ENCODE peak calls at places on chromosomes 6 and 20, in five cellular contexts. K, Z, U, Y and M are unnamed samples.

GRCh38 chr20:18412202-18412901 is 54.5 kb downstream of the DZANK1 start:
- ATAC-seq in Z (no peak), Y (no peak), U (no peak), K (no peak), M (no peak)

GRCh38 chr20:40471261-40471629 is 217.8 kb downstream of the MAFB start:
- ATAC-seq in U (no peak), K (no peak), Y (no peak), Z (no peak), M (no peak)

GRCh38 chr6:46234156-46234556 is 63.4 kb upstream of the ENPP5 start:
- ATAC-seq in K (no peak), Z (no peak), U (peak; percentile 53), Y (peak; percentile 45), M (peak; percentile 28)

GRCh38 chr6:1739680-1740079 is 130.0 kb downstream of the FOXC1 start:
- ATAC-seq in K (no peak), Y (no peak), U (no peak), Z (no peak), M (no peak)

GRCh38 chr6:24968711-24969110 is 33.0 kb upstream of the RIPOR2 start:
- ATAC-seq in Z (peak; percentile 73), Y (no peak), K (no peak), U (no peak), M (no peak)

GRCh38 chr6:17483391-17484016 is 90.1 kb downstream of the CAP2 start:
- ATAC-seq in U (peak; percentile 26), Z (no peak), Y (no peak), K (no peak), M (no peak)

GRCh38 chr20:35887393-35888064 is 66.8 kb downstream of the SCAND1 start:
- ATAC-seq in U (no peak), Y (no peak), Z (no peak), K (no peak), M (no peak)

GRCh38 chr6:116764557-116764960 is 960 bp downstream of the FAM162B start:
- ATAC-seq in K (peak; percentile 24), Z (no peak), Y (no peak), U (no peak), M (peak; percentile 12)

GRCh38 chr20:36128463-36129176 is 25.9 kb upstream of the EPB41L1 start:
- ATAC-seq in Z (no peak), K (peak; percentile 48), Y (no peak), U (no peak), M (no peak)

GRCh38 chr20:32344835-32345506 is 13.2 kb upstream of the ASXL1 start:
- ATAC-seq in K (peak; percentile 72), Z (no peak), U (no peak), Y (no peak), M (no peak)

DNA sequence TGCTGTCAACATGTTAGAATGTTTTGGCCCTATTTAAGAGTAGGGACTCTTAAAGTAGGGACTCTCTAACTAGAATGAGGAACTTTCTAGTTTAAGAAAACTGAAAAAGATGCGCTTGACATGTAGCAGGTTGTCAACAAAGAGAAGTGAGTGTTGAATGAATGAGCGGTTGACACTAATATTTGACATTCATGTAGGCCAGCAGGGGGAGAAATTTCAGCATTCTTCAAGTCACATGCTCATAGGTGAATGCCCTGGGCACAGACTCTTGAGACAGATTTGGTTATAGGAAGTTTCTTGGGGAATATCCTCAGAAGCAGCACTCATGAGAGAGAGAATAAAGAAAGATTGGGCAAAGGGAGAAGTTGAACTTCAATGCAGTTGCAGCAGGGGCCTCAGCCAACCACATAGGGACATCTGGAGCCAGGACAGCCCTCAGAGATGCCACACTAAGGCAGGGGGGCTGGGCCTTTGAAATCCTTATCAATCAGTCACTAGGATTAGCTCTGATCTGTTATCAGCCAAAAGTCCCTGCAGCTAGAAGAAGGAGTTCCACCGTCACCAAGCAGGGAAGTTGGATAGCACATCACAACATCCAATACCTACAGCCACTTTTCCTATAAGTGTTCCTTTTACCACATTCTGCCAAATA is 145.1 kb upstream of the FKBP1C start:
- ATAC-seq in Y (no peak), U (no peak), K (no peak), Z (no peak), M (no peak)
- TF ChIP-seq CTCF in Y (no peak), U (no peak), K (peak; percentile 20), Z (no peak), M (no peak)

GRCh38 chr6:152748843-152749242 is 1.8 kb upstream of the VIP start:
- ATAC-seq in Z (no peak), U (no peak), K (no peak), Y (no peak), M (no peak)
- TF ChIP-seq CTCF in Z (peak; percentile 27), U (no peak), K (peak; percentile 27), Y (no peak), M (no peak)

GRCh38 chr20:9903048-9903651 is 64.3 kb upstream of the PAK5 start:
- ATAC-seq in Z (no peak), U (no peak), K (no peak), Y (no peak), M (no peak)
- TF ChIP-seq CTCF in Z (peak; percentile 25), U (no peak), K (peak; percentile 59), Y (peak; percentile 18), M (no peak)

DNA sequence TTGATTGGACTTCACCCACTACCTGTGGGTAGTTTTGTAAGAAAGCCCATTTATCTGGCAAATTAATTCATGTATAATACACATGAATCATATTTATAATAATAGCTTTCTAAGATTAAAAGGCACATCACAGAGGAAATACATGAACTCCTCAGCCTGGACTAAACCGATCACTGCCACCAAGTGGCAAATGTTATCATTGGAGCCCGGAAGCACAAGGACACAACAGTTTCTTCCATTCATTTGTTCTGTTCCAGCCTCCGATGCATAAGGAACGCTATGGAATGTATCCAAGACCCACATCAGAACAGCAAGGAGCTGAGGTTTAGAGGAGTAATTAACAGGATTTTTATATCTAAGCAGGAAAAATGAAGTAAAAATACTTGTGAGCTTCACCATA is 13.9 kb upstream of the IPCEF1 start:
- ATAC-seq in Y (no peak), K (peak; percentile 84), Z (peak; percentile 53), U (no peak), M (no peak)
- TF ChIP-seq CTCF in Y (no peak), K (peak; percentile 75), Z (peak; percentile 61), U (no peak), M (no peak)

DNA sequence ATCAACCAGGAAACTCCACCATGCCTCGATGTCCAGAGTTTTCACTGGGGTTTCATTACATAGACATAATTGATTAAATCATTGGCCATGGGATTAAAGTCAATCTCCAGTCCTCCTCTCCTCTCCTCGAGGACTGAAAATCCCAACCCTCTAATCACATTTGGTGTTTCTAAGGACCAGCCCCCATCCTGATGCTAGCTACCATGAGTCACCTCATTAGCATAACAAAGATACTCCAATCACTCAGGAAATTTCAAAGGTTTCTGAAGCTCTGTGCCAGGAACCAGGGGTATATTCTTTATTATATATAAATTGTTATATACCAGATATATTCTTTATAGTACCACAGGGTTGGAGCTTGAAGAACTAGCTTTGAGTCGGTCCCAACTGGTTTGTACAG is 212.9 kb upstream of the PRND start:
- ATAC-seq in Y (no peak), K (no peak), U (no peak), Z (no peak), M (no peak)
- TF ChIP-seq CTCF in Y (no peak), K (no peak), U (no peak), Z (no peak), M (no peak)

GRCh38 chr6:33822575-33823395 is 19.0 kb upstream of the MLN start:
- ATAC-seq in K (peak; percentile 78), U (no peak), Z (peak; percentile 64), Y (no peak), M (no peak)
- TF ChIP-seq CTCF in K (no peak), U (no peak), Z (no peak), Y (no peak), M (no peak)

GRCh38 chr6:154277578-154278128 is 79.0 kb downstream of the IPCEF1 start:
- ATAC-seq in U (no peak), K (peak; percentile 69), Z (peak; percentile 56), Y (no peak), M (no peak)
- TF ChIP-seq CTCF in U (no peak), K (peak; percentile 41), Z (peak; percentile 9), Y (no peak), M (no peak)

DNA sequence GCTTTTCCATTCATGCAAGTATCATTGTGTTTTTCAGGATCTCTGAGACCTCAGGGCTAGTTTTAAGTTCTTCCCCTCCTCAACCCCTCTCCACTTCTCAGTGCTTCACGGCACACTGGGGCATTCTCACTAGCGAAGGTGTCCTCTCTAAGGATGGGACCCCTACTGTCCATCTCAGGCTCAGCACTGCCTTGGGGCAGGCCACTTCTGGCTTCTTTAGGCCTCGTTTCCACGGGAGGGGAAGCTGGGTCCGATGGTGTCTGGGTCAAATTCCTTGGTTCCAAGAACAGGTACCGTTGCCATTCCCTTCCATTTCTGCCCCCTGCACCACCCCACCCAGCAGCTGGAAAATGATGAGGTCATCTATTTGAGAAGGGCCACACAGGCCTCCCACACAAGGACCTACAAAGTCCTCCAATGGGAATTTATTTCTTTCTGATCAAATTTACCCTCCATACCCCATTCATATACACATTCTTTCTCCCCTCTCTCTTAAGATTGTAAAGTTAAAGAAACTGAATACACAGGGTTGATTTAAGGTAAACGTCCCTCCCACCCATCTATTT is 17.2 kb downstream of the GNAS start:
- ATAC-seq in K (peak; percentile 37), Z (no peak), U (no peak), Y (no peak), M (no peak)
- TF ChIP-seq CTCF in K (no peak), Z (no peak), U (no peak), Y (no peak), M (no peak)